ENCODE peak calls at places on chromosome 15, in eight cellular contexts. One of them, this sample, is unnamed.

GRCh38 chr15:52523646-52524045 is 5.0 kb downstream of the MYO5A start:
- DNase-seq in Peyer's patch: no peak
- DNase-seq in stomach: no peak
- DNase-seq in CD4-positive, alpha-beta T cell: no peak
- DNase-seq in A549: no peak
- DNase-seq in substantia nigra: no peak
- DNase-seq in effector memory CD4-positive, alpha-beta T cell: no peak
- DNase-seq in adrenal gland: no peak
- DNase-seq in this sample: no peak

GRCh38 chr15:88800026-88800425 is 3.2 kb upstream of the ACAN start:
- DNase-seq in Peyer's patch: no peak
- DNase-seq in stomach: no peak
- DNase-seq in CD4-positive, alpha-beta T cell: no peak
- DNase-seq in A549: no peak
- DNase-seq in substantia nigra: no peak
- DNase-seq in effector memory CD4-positive, alpha-beta T cell: no peak
- DNase-seq in adrenal gland: no peak
- DNase-seq in this sample: no peak

GRCh38 chr15:78810377-78811123 is 714 bp downstream of the ADAMTS7 start:
- DNase-seq in Peyer's patch: peak
- DNase-seq in stomach: peak
- DNase-seq in CD4-positive, alpha-beta T cell: no peak
- DNase-seq in A549: peak
- DNase-seq in substantia nigra: no peak
- DNase-seq in effector memory CD4-positive, alpha-beta T cell: no peak
- DNase-seq in adrenal gland: peak
- DNase-seq in this sample: peak

GRCh38 chr15:100720406-100720967 is 118.1 kb downstream of the ASB7 start:
- DNase-seq in Peyer's patch: no peak
- DNase-seq in stomach: no peak
- DNase-seq in CD4-positive, alpha-beta T cell: no peak
- DNase-seq in A549: no peak
- DNase-seq in substantia nigra: no peak
- DNase-seq in effector memory CD4-positive, alpha-beta T cell: no peak
- DNase-seq in adrenal gland: no peak
- DNase-seq in this sample: no peak

GRCh38 chr15:54790693-54791092 is 406.0 kb downstream of the RSL24D1 start:
- DNase-seq in Peyer's patch: no peak
- DNase-seq in stomach: no peak
- DNase-seq in CD4-positive, alpha-beta T cell: no peak
- DNase-seq in A549: no peak
- DNase-seq in substantia nigra: no peak
- DNase-seq in effector memory CD4-positive, alpha-beta T cell: no peak
- DNase-seq in adrenal gland: no peak
- DNase-seq in this sample: no peak

GRCh38 chr15:101492752-101493692 is 3.5 kb upstream of the PCSK6 start:
- DNase-seq in Peyer's patch: no peak
- DNase-seq in stomach: no peak
- DNase-seq in CD4-positive, alpha-beta T cell: no peak
- DNase-seq in A549: no peak
- DNase-seq in substantia nigra: no peak
- DNase-seq in effector memory CD4-positive, alpha-beta T cell: no peak
- DNase-seq in adrenal gland: no peak
- DNase-seq in this sample: no peak

GRCh38 chr15:89531796-89532537 is 35.6 kb upstream of the RHCG start:
- DNase-seq in Peyer's patch: no peak
- DNase-seq in stomach: no peak
- DNase-seq in CD4-positive, alpha-beta T cell: no peak
- DNase-seq in A549: no peak
- DNase-seq in substantia nigra: no peak
- DNase-seq in effector memory CD4-positive, alpha-beta T cell: no peak
- DNase-seq in adrenal gland: no peak
- DNase-seq in this sample: no peak

GRCh38 chr15:27864719-27865118 is 234.4 kb downstream of the OCA2 start:
- DNase-seq in Peyer's patch: no peak
- DNase-seq in stomach: no peak
- DNase-seq in CD4-positive, alpha-beta T cell: no peak
- DNase-seq in A549: no peak
- DNase-seq in substantia nigra: no peak
- DNase-seq in effector memory CD4-positive, alpha-beta T cell: no peak
- DNase-seq in adrenal gland: no peak
- DNase-seq in this sample: no peak

GRCh38 chr15:60787737-60788513 is 309.0 kb upstream of the ICE2 start:
- DNase-seq in Peyer's patch: peak
- DNase-seq in stomach: no peak
- DNase-seq in CD4-positive, alpha-beta T cell: no peak
- DNase-seq in A549: no peak
- DNase-seq in substantia nigra: no peak
- DNase-seq in effector memory CD4-positive, alpha-beta T cell: no peak
- DNase-seq in adrenal gland: no peak
- DNase-seq in this sample: no peak

GRCh38 chr15:25691544-25692430 is 171.3 kb downstream of the ATP10A start:
- DNase-seq in Peyer's patch: peak
- DNase-seq in stomach: no peak
- DNase-seq in CD4-positive, alpha-beta T cell: no peak
- DNase-seq in A549: no peak
- DNase-seq in substantia nigra: no peak
- DNase-seq in effector memory CD4-positive, alpha-beta T cell: no peak
- DNase-seq in adrenal gland: no peak
- DNase-seq in this sample: no peak

GRCh38 chr15:61171190-61171589 is 57.9 kb downstream of the RORA start:
- DNase-seq in Peyer's patch: no peak
- DNase-seq in stomach: no peak
- DNase-seq in CD4-positive, alpha-beta T cell: no peak
- DNase-seq in A549: no peak
- DNase-seq in substantia nigra: no peak
- DNase-seq in effector memory CD4-positive, alpha-beta T cell: no peak
- DNase-seq in adrenal gland: no peak
- DNase-seq in this sample: no peak

GRCh38 chr15:76311071-76311956 is at the start of gene ETFA:
- DNase-seq in Peyer's patch: peak
- DNase-seq in stomach: peak
- DNase-seq in CD4-positive, alpha-beta T cell: peak
- DNase-seq in A549: peak
- DNase-seq in substantia nigra: peak
- DNase-seq in effector memory CD4-positive, alpha-beta T cell: peak
- DNase-seq in adrenal gland: peak
- DNase-seq in this sample: peak

GRCh38 chr15:53506370-53506769 is 253.1 kb downstream of the WDR72 start:
- DNase-seq in Peyer's patch: no peak
- DNase-seq in stomach: no peak
- DNase-seq in CD4-positive, alpha-beta T cell: no peak
- DNase-seq in A549: peak
- DNase-seq in substantia nigra: no peak
- DNase-seq in effector memory CD4-positive, alpha-beta T cell: no peak
- DNase-seq in adrenal gland: no peak
- DNase-seq in this sample: no peak

GRCh38 chr15:42650208-42651066 is 75.0 kb downstream of the STARD9 start:
- DNase-seq in Peyer's patch: peak
- DNase-seq in stomach: peak
- DNase-seq in CD4-positive, alpha-beta T cell: peak
- DNase-seq in A549: peak
- DNase-seq in substantia nigra: peak
- DNase-seq in effector memory CD4-positive, alpha-beta T cell: no peak
- DNase-seq in adrenal gland: peak
- DNase-seq in this sample: peak

GRCh38 chr15:66855039-66855438 is 153.0 kb downstream of the SMAD6 start:
- DNase-seq in Peyer's patch: no peak
- DNase-seq in stomach: no peak
- DNase-seq in CD4-positive, alpha-beta T cell: no peak
- DNase-seq in A549: no peak
- DNase-seq in substantia nigra: no peak
- DNase-seq in effector memory CD4-positive, alpha-beta T cell: no peak
- DNase-seq in adrenal gland: no peak
- DNase-seq in this sample: no peak

GRCh38 chr15:29849716-29850115 is 27.4 kb upstream of the TJP1 start:
- DNase-seq in Peyer's patch: no peak
- DNase-seq in stomach: no peak
- DNase-seq in CD4-positive, alpha-beta T cell: no peak
- DNase-seq in A549: no peak
- DNase-seq in substantia nigra: no peak
- DNase-seq in effector memory CD4-positive, alpha-beta T cell: no peak
- DNase-seq in adrenal gland: no peak
- DNase-seq in this sample: no peak

GRCh38 chr15:29853211-29853987 is 31.1 kb upstream of the TJP1 start:
- DNase-seq in Peyer's patch: no peak
- DNase-seq in stomach: no peak
- DNase-seq in CD4-positive, alpha-beta T cell: no peak
- DNase-seq in A549: no peak
- DNase-seq in substantia nigra: no peak
- DNase-seq in effector memory CD4-positive, alpha-beta T cell: no peak
- DNase-seq in adrenal gland: no peak
- DNase-seq in this sample: no peak

GRCh38 chr15:29849218-29849617 is 26.9 kb upstream of the TJP1 start:
- DNase-seq in Peyer's patch: no peak
- DNase-seq in stomach: no peak
- DNase-seq in CD4-positive, alpha-beta T cell: no peak
- DNase-seq in A549: no peak
- DNase-seq in substantia nigra: no peak
- DNase-seq in effector memory CD4-positive, alpha-beta T cell: no peak
- DNase-seq in adrenal gland: no peak
- DNase-seq in this sample: no peak

GRCh38 chr15:29854413-29854812 is 32.1 kb upstream of the TJP1 start:
- DNase-seq in Peyer's patch: no peak
- DNase-seq in stomach: no peak
- DNase-seq in CD4-positive, alpha-beta T cell: no peak
- DNase-seq in A549: no peak
- DNase-seq in substantia nigra: no peak
- DNase-seq in effector memory CD4-positive, alpha-beta T cell: no peak
- DNase-seq in adrenal gland: no peak
- DNase-seq in this sample: no peak

DNA sequence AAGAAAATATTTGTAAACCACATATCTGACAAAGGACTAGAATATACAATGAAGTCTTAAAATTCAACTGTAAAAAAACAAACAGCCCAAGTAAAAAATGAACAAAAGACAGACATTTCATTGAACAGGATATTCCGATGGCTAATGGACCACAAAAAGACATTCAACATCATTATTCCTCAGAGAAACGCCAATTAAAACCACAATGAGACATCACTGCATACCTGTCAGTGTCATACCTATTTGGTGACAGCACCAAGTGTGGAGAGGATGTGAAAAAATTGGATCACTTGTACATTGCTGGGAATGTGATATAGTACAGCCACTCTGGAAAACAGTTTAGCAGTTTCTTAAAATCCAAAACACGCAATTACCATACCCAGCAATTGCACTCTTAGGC is 29.9 kb upstream of the TJP1 start:
- DNase-seq in Peyer's patch: no peak
- DNase-seq in stomach: no peak
- DNase-seq in CD4-positive, alpha-beta T cell: no peak
- DNase-seq in A549: no peak
- DNase-seq in substantia nigra: no peak
- DNase-seq in effector memory CD4-positive, alpha-beta T cell: no peak
- DNase-seq in adrenal gland: no peak
- DNase-seq in this sample: no peak
- H3K27ac ChIP-seq in Peyer's patch: no peak
- H3K27ac ChIP-seq in stomach: no peak
- H3K27ac ChIP-seq in CD4-positive, alpha-beta T cell: no peak
- H3K27ac ChIP-seq in A549: no peak
- H3K27ac ChIP-seq in substantia nigra: no peak
- H3K27ac ChIP-seq in effector memory CD4-positive, alpha-beta T cell: no peak
- H3K27ac ChIP-seq in adrenal gland: no peak
- H3K27ac ChIP-seq in this sample: no peak

GRCh38 chr15:74041311-74041756 is 41.0 kb downstream of the GOLGA6A start:
- DNase-seq in Peyer's patch: no peak
- DNase-seq in stomach: no peak
- DNase-seq in CD4-positive, alpha-beta T cell: no peak
- DNase-seq in A549: no peak
- DNase-seq in substantia nigra: no peak
- DNase-seq in effector memory CD4-positive, alpha-beta T cell: no peak
- DNase-seq in adrenal gland: no peak
- DNase-seq in this sample: no peak
- H3K27ac ChIP-seq in Peyer's patch: peak
- H3K27ac ChIP-seq in stomach: peak
- H3K27ac ChIP-seq in CD4-positive, alpha-beta T cell: no peak
- H3K27ac ChIP-seq in A549: no peak
- H3K27ac ChIP-seq in substantia nigra: no peak
- H3K27ac ChIP-seq in effector memory CD4-positive, alpha-beta T cell: no peak
- H3K27ac ChIP-seq in adrenal gland: peak
- H3K27ac ChIP-seq in this sample: no peak

GRCh38 chr15:72199721-72200212 is 2.2 kb upstream of the GRAMD2A start:
- DNase-seq in Peyer's patch: peak
- DNase-seq in stomach: peak
- DNase-seq in CD4-positive, alpha-beta T cell: peak
- DNase-seq in A549: peak
- DNase-seq in substantia nigra: peak
- DNase-seq in effector memory CD4-positive, alpha-beta T cell: peak
- DNase-seq in adrenal gland: peak
- DNase-seq in this sample: peak

GRCh38 chr15:72198410-72199270 is 1.1 kb upstream of the GRAMD2A start:
- DNase-seq in Peyer's patch: no peak
- DNase-seq in stomach: no peak
- DNase-seq in CD4-positive, alpha-beta T cell: no peak
- DNase-seq in A549: no peak
- DNase-seq in substantia nigra: no peak
- DNase-seq in effector memory CD4-positive, alpha-beta T cell: no peak
- DNase-seq in adrenal gland: no peak
- DNase-seq in this sample: no peak

GRCh38 chr15:72202302-72202701 is 4.7 kb upstream of the GRAMD2A start:
- DNase-seq in Peyer's patch: no peak
- DNase-seq in stomach: no peak
- DNase-seq in CD4-positive, alpha-beta T cell: no peak
- DNase-seq in A549: no peak
- DNase-seq in substantia nigra: no peak
- DNase-seq in effector memory CD4-positive, alpha-beta T cell: no peak
- DNase-seq in adrenal gland: no peak
- DNase-seq in this sample: no peak

GRCh38 chr15:72201346-72202029 is 3.9 kb upstream of the GRAMD2A start:
- DNase-seq in Peyer's patch: no peak
- DNase-seq in stomach: no peak
- DNase-seq in CD4-positive, alpha-beta T cell: no peak
- DNase-seq in A549: no peak
- DNase-seq in substantia nigra: no peak
- DNase-seq in effector memory CD4-positive, alpha-beta T cell: no peak
- DNase-seq in adrenal gland: no peak
- DNase-seq in this sample: no peak

GRCh38 chr15:72200395-72201237 is 3.0 kb upstream of the GRAMD2A start:
- DNase-seq in Peyer's patch: no peak
- DNase-seq in stomach: no peak
- DNase-seq in CD4-positive, alpha-beta T cell: no peak
- DNase-seq in A549: no peak
- DNase-seq in substantia nigra: no peak
- DNase-seq in effector memory CD4-positive, alpha-beta T cell: no peak
- DNase-seq in adrenal gland: no peak
- DNase-seq in this sample: no peak
- H3K27ac ChIP-seq in Peyer's patch: peak
- H3K27ac ChIP-seq in stomach: peak
- H3K27ac ChIP-seq in CD4-positive, alpha-beta T cell: no peak
- H3K27ac ChIP-seq in A549: no peak
- H3K27ac ChIP-seq in substantia nigra: no peak
- H3K27ac ChIP-seq in effector memory CD4-positive, alpha-beta T cell: no peak
- H3K27ac ChIP-seq in adrenal gland: peak
- H3K27ac ChIP-seq in this sample: no peak

DNA sequence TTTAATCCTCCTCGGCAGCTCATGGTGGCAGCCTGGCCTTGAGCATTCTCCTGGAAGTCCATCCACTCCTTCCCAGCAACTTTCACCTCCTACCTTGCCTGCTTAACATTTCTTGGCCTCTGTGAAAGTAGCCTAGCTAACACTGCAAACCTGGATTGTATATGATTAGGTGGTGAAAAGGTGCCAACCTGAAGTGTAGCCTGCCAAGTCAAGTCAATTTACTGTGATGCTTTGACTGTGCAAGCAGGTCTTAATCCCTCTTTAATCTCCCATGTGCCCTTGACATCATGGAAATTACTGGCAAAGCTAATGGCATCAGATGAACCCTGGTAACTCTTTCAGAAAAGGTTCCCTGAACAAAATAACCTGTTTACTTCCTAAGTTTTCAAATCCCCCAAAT is 169.7 kb upstream of the NR2F2 start:
- DNase-seq in Peyer's patch: no peak
- DNase-seq in stomach: peak
- DNase-seq in CD4-positive, alpha-beta T cell: no peak
- DNase-seq in A549: no peak
- DNase-seq in substantia nigra: no peak
- DNase-seq in effector memory CD4-positive, alpha-beta T cell: no peak
- DNase-seq in adrenal gland: no peak
- DNase-seq in this sample: no peak
- H3K27ac ChIP-seq in Peyer's patch: no peak
- H3K27ac ChIP-seq in stomach: peak
- H3K27ac ChIP-seq in CD4-positive, alpha-beta T cell: no peak
- H3K27ac ChIP-seq in A549: no peak
- H3K27ac ChIP-seq in substantia nigra: no peak
- H3K27ac ChIP-seq in effector memory CD4-positive, alpha-beta T cell: no peak
- H3K27ac ChIP-seq in adrenal gland: no peak
- H3K27ac ChIP-seq in this sample: no peak